ENCODE peak calls at places on chromosomes 5 and 9, in eight cellular contexts. B is body of pancreas, J is HCT116, U is heart left ventricle, G is esophagus muscularis mucosa, Q is sigmoid colon, M is endothelial cell of umbilical vein, O is spleen. W is an unnamed sample.

GRCh38 chr5:97624861-97625260 is 441.8 kb upstream of the RIOK2 start:
- DNase-seq in B (no peak), J (no peak), U (no peak), G (no peak), Q (no peak), M (no peak), O (no peak), W (no peak)

GRCh38 chr5:118551031-118551430 is 437.3 kb downstream of the DTWD2 start:
- DNase-seq in B (no peak), J (no peak), U (no peak), G (no peak), Q (no peak), M (no peak), O (no peak), W (no peak)

GRCh38 chr5:59665086-59665831 is 228.3 kb downstream of the PDE4D start:
- DNase-seq in B (no peak), J (no peak), U (no peak), G (no peak), Q (no peak), M (no peak), O (no peak), W (no peak)

GRCh38 chr5:65261499-65261898 is 220.2 kb downstream of the ADAMTS6 start:
- DNase-seq in B (no peak), J (no peak), U (no peak), G (no peak), Q (no peak), M (peak; percentile 39), O (no peak), W (no peak)

GRCh38 chr5:159123700-159124099 is 24.0 kb upstream of the EBF1 start:
- DNase-seq in B (no peak), J (no peak), U (no peak), G (no peak), Q (no peak), M (no peak), O (no peak), W (no peak)

GRCh38 chr9:26669641-26670040 is 223.0 kb downstream of the CAAP1 start:
- DNase-seq in B (no peak), J (no peak), U (no peak), G (no peak), Q (no peak), M (no peak), O (no peak), W (peak; percentile 52)

GRCh38 chr5:32707394-32707997 is 3.6 kb upstream of the NPR3 start:
- DNase-seq in B (no peak), J (peak; percentile 21), U (no peak), G (no peak), Q (no peak), M (peak; percentile 40), O (no peak), W (no peak)

GRCh38 chr5:2726366-2726765 is 25.1 kb downstream of the IRX2 start:
- DNase-seq in B (no peak), J (no peak), U (no peak), G (no peak), Q (peak; percentile 12), M (no peak), O (no peak), W (no peak)

GRCh38 chr9:83649080-83649479 is 26.1 kb downstream of the IDNK start:
- DNase-seq in B (peak; percentile 78), J (peak; percentile 6), U (peak; percentile 61), G (no peak), Q (peak; percentile 73), M (peak; percentile 32), O (peak; percentile 91), W (peak; percentile 45)

GRCh38 chr9:15420796-15421195 is 1.9 kb upstream of the SNAPC3 start:
- DNase-seq in B (no peak), J (no peak), U (no peak), G (no peak), Q (no peak), M (no peak), O (no peak), W (no peak)

GRCh38 chr9:28774433-28775029 is 1201.2 kb upstream of the C9orf72 start:
- DNase-seq in B (no peak), J (peak; percentile 22), U (no peak), G (no peak), Q (no peak), M (peak; percentile 8), O (no peak), W (no peak)

GRCh38 chr9:35882265-35882848 is 12.2 kb upstream of the OR13J1 start:
- DNase-seq in B (peak; percentile 91), J (peak; percentile 71), U (peak; percentile 82), G (no peak), Q (peak; percentile 92), M (peak; percentile 75), O (peak; percentile 92), W (peak; percentile 92)

DNA sequence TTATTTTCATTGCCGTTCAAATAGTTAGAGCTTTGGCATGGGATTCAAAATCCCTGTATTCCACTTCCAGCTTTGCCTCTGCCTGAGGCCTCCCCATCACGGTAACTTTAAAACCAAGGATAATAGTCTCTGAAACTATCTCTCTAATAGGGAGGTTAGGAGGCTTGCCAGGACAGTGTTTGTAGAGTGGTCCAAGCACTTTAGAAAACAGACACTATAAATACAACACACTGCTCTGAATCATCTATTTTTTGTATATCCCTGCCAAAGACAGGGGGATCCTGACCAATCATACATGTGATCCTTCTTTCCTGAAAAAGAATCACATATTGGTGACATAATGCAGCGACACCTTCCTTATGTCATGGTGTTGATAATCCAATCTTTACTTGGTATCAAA is 326.8 kb downstream of the BNC2 start:
- DNase-seq in B (no peak), J (no peak), U (no peak), G (no peak), Q (no peak), M (no peak), O (no peak), W (no peak)
- H3K4me1 ChIP-seq in B (no peaks in the 10 kb centered on the region), J (no peaks in the 10 kb centered on the region), U (peaks cover 9% of the 10 kb centered on the region), G (no peaks in the 10 kb centered on the region), Q (peaks cover 51% of the 10 kb centered on the region), M (peaks cover 3% of the 10 kb centered on the region), O (no peaks in the 10 kb centered on the region), W (no peaks in the 10 kb centered on the region)

DNA sequence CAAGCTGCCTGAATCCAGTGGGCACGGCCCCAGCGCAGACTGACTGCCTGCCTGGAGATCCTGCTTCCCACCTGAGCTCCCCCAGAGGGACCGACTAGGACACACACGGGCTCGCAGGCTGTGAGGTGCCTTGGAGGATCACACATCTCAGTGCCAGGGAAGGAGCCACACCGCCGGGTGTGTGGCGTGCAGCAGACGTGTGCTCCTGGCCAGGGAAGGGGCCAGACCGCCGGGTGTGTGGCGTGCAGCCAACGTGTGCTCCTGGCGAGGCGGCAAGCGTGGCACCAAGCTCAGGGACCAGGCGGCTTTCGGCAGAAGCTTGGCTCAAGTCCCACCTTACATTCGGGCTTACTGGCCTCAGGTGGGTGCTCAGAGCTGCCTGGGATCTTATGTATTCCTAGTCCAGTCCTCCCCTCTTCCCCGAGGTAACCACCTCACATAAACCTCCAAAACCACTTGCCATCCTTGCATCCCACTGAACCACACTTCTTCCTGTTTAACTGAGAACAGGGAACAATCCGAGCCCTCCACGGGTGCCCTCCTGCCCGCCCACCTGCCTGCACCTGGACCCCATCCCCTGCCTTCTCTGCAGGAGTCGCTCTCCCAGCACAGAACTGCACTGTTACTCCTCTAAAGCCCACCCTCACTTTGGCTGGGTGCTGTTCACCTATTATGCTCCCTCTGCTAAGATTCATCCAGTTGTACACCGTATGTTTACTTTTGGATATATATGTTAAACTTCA is 22.4 kb upstream of the MRNIP start:
- DNase-seq in B (no peak), J (no peak), U (no peak), G (no peak), Q (no peak), M (no peak), O (peak; percentile 50), W (no peak)
- TF ChIP-seq POLR2A in B (no peak), J (no peak), U (no peak), G (no peak), Q (no peak), M (no peak), O (no peak), W (no peak)

DNA sequence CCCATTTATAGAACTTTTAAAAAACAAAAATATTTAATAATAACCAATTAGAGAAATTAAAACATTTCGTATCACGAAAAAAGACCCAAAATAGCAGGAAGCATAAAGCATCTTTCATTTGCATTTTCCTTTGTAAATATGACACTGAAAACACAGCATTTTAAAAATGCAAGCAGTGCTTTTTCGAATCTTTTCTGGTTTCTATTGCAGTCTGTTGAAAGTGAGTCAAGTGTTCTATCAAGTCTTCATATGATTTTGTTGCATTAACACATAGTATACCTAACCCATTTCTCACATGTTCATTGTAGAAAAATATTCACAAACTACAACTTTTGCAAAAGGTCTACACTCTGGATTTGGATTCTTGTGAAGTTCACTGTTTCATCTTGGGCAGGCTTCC is 198.8 kb downstream of the SEMA5A start:
- DNase-seq in B (no peak), J (no peak), U (no peak), G (no peak), Q (no peak), M (no peak), O (no peak), W (no peak)
- H3K4me1 ChIP-seq in B (peaks cover 14% of the 10 kb centered on the region), J (no peaks in the 10 kb centered on the region), U (peaks cover 14% of the 10 kb centered on the region), G (peaks cover 3% of the 10 kb centered on the region), Q (peaks cover 11% of the 10 kb centered on the region), M (no peaks in the 10 kb centered on the region), O (no peaks in the 10 kb centered on the region), W (no peaks in the 10 kb centered on the region)

GRCh38 chr5:140041099-140041491 is 2.0 kb downstream of the NRG2 start:
- DNase-seq in B (no peak), J (no peak), U (no peak), G (no peak), Q (no peak), M (no peak), O (no peak), W (no peak)

GRCh38 chr5:140042551-140043507 is at the start of gene NRG2:
- DNase-seq in B (peak; percentile 80), J (peak; percentile 24), U (peak; percentile 77), G (no peak), Q (peak; percentile 90), M (peak; percentile 65), O (peak; percentile 88), W (peak; percentile 50)

GRCh38 chr5:140043508-140043872 is 391 bp upstream of the NRG2 start:
- DNase-seq in B (peak; percentile 55), J (no peak), U (no peak), G (no peak), Q (no peak), M (no peak), O (no peak), W (no peak)

GRCh38 chr5:140040358-140040757 is 2.7 kb downstream of the NRG2 start:
- DNase-seq in B (no peak), J (no peak), U (no peak), G (no peak), Q (no peak), M (no peak), O (no peak), W (no peak)

DNA sequence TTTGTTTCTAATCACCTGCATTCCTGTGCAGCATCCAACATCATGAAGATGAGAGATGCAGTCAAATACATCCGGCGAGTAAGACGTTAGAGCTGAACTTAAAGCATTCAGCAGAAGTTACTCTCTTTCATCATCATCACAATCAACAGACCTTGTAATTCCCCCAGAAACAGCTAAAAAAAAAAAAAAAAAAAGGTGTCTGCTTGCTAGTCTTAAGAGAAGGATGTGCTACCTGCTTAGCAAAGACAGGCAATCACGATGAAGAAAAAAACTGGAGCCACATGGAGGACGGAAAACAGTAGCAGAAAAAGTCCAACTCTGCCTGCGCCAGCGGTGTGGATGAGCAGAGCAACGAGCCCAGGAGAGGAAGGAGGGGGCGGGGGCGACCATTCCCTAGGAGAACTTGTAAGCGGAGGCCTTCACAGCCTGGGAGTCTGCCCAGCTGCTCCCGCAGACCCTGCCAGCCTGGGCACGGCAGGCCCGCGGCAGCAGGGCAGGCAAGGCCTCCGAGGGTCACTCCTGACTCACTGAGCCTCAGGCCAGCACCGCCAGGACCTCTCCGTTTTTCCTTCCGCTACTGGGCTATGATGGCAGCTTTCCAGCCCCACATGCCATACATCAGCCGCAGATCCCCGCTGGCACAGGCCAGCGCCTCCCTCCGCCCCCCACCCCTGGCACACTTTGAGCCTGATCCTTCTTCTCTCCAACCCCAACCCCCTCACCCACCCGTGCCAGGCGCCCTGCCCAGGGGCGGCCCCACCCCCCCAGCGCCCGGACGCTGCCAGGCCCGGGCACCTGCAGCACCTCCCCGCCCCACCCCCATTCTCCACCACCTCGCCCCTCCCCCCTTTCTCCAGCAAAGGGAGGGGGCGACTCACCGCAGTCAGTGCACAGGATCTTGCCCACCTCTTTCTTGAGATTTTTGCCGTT is 1.3 kb downstream of the NRG2 start:
- DNase-seq in B (peak; percentile 97), J (no peak), U (peak; percentile 62), G (no peak), Q (peak; percentile 81), M (peak; percentile 82), O (peak; percentile 82), W (peak; percentile 42)
- TF ChIP-seq POLR2A in B (peak; percentile 84), J (no peak), U (no peak), G (no peak), Q (no peak), M (no peak), O (no peak), W (no peak)